ENCODE peak calls at places on chromosomes 5 and 9, in nine cellular contexts. One of them, this sample, is unnamed.

GRCh38 chr9:6413365-6414263 is 615 bp downstream of the UHRF2 start:
- DNase-seq in stimulated activated naive CD8-positive, alpha-beta T cell treated with anti-CD3 and anti-CD28 coated beads, Interleukin-15, Interleukin-2, amounts not matched to agents 100 U/mL and 50 U/mL, for 24 hours: peak
- DNase-seq in iPS DF 19.7: no peak
- DNase-seq in foreskin fibroblast: peak
- DNase-seq in stimulated activated CD4-positive, alpha-beta T cell treated with anti-CD3 and anti-CD28 coated beads, Interleukin-12 subunit alpha, Interleukin-12 subunit beta, amount 100 ng/mL, for 24 hours: no peak
- DNase-seq in T-helper 9 cell: peak
- DNase-seq in D341Med: peak
- DNase-seq in HT1080: peak
- DNase-seq in GM23338: peak
- DNase-seq in this sample: no peak

GRCh38 chr5:106094128-106094726 is 1576.5 kb downstream of the EFNA5 start:
- DNase-seq in stimulated activated naive CD8-positive, alpha-beta T cell treated with anti-CD3 and anti-CD28 coated beads, Interleukin-15, Interleukin-2, amounts not matched to agents 100 U/mL and 50 U/mL, for 24 hours: no peak
- DNase-seq in iPS DF 19.7: no peak
- DNase-seq in foreskin fibroblast: peak
- DNase-seq in stimulated activated CD4-positive, alpha-beta T cell treated with anti-CD3 and anti-CD28 coated beads, Interleukin-12 subunit alpha, Interleukin-12 subunit beta, amount 100 ng/mL, for 24 hours: no peak
- DNase-seq in T-helper 9 cell: no peak
- DNase-seq in D341Med: no peak
- DNase-seq in HT1080: peak
- DNase-seq in GM23338: no peak
- DNase-seq in this sample: peak

GRCh38 chr5:107765685-107766063 is 94.9 kb upstream of the EFNA5 start:
- DNase-seq in stimulated activated naive CD8-positive, alpha-beta T cell treated with anti-CD3 and anti-CD28 coated beads, Interleukin-15, Interleukin-2, amounts not matched to agents 100 U/mL and 50 U/mL, for 24 hours: no peak
- DNase-seq in iPS DF 19.7: no peak
- DNase-seq in foreskin fibroblast: no peak
- DNase-seq in stimulated activated CD4-positive, alpha-beta T cell treated with anti-CD3 and anti-CD28 coated beads, Interleukin-12 subunit alpha, Interleukin-12 subunit beta, amount 100 ng/mL, for 24 hours: no peak
- DNase-seq in T-helper 9 cell: no peak
- DNase-seq in D341Med: no peak
- DNase-seq in HT1080: no peak
- DNase-seq in GM23338: no peak
- DNase-seq in this sample: no peak

GRCh38 chr9:131330814-131331600 is 41.5 kb downstream of the PLPP7 start:
- DNase-seq in stimulated activated naive CD8-positive, alpha-beta T cell treated with anti-CD3 and anti-CD28 coated beads, Interleukin-15, Interleukin-2, amounts not matched to agents 100 U/mL and 50 U/mL, for 24 hours: no peak
- DNase-seq in iPS DF 19.7: no peak
- DNase-seq in foreskin fibroblast: no peak
- DNase-seq in stimulated activated CD4-positive, alpha-beta T cell treated with anti-CD3 and anti-CD28 coated beads, Interleukin-12 subunit alpha, Interleukin-12 subunit beta, amount 100 ng/mL, for 24 hours: no peak
- DNase-seq in T-helper 9 cell: no peak
- DNase-seq in D341Med: no peak
- DNase-seq in HT1080: no peak
- DNase-seq in GM23338: peak
- DNase-seq in this sample: no peak

GRCh38 chr5:90112293-90112692 is 297.3 kb downstream of the CETN3 start:
- DNase-seq in stimulated activated naive CD8-positive, alpha-beta T cell treated with anti-CD3 and anti-CD28 coated beads, Interleukin-15, Interleukin-2, amounts not matched to agents 100 U/mL and 50 U/mL, for 24 hours: no peak
- DNase-seq in iPS DF 19.7: no peak
- DNase-seq in foreskin fibroblast: no peak
- DNase-seq in stimulated activated CD4-positive, alpha-beta T cell treated with anti-CD3 and anti-CD28 coated beads, Interleukin-12 subunit alpha, Interleukin-12 subunit beta, amount 100 ng/mL, for 24 hours: no peak
- DNase-seq in T-helper 9 cell: no peak
- DNase-seq in D341Med: no peak
- DNase-seq in HT1080: no peak
- DNase-seq in GM23338: peak
- DNase-seq in this sample: no peak

GRCh38 chr9:73080110-73080683 is 71.5 kb upstream of the ANXA1 start:
- DNase-seq in stimulated activated naive CD8-positive, alpha-beta T cell treated with anti-CD3 and anti-CD28 coated beads, Interleukin-15, Interleukin-2, amounts not matched to agents 100 U/mL and 50 U/mL, for 24 hours: no peak
- DNase-seq in iPS DF 19.7: peak
- DNase-seq in foreskin fibroblast: peak
- DNase-seq in stimulated activated CD4-positive, alpha-beta T cell treated with anti-CD3 and anti-CD28 coated beads, Interleukin-12 subunit alpha, Interleukin-12 subunit beta, amount 100 ng/mL, for 24 hours: no peak
- DNase-seq in T-helper 9 cell: no peak
- DNase-seq in D341Med: peak
- DNase-seq in HT1080: no peak
- DNase-seq in GM23338: peak
- DNase-seq in this sample: no peak

GRCh38 chr9:133701321-133701980 is 36.7 kb downstream of the SARDH start:
- DNase-seq in stimulated activated naive CD8-positive, alpha-beta T cell treated with anti-CD3 and anti-CD28 coated beads, Interleukin-15, Interleukin-2, amounts not matched to agents 100 U/mL and 50 U/mL, for 24 hours: peak
- DNase-seq in iPS DF 19.7: no peak
- DNase-seq in foreskin fibroblast: peak
- DNase-seq in stimulated activated CD4-positive, alpha-beta T cell treated with anti-CD3 and anti-CD28 coated beads, Interleukin-12 subunit alpha, Interleukin-12 subunit beta, amount 100 ng/mL, for 24 hours: no peak
- DNase-seq in T-helper 9 cell: peak
- DNase-seq in D341Med: no peak
- DNase-seq in HT1080: no peak
- DNase-seq in GM23338: no peak
- DNase-seq in this sample: no peak

GRCh38 chr9:121440265-121440664 is 59.4 kb downstream of the GGTA1 start:
- DNase-seq in stimulated activated naive CD8-positive, alpha-beta T cell treated with anti-CD3 and anti-CD28 coated beads, Interleukin-15, Interleukin-2, amounts not matched to agents 100 U/mL and 50 U/mL, for 24 hours: no peak
- DNase-seq in iPS DF 19.7: no peak
- DNase-seq in foreskin fibroblast: peak
- DNase-seq in stimulated activated CD4-positive, alpha-beta T cell treated with anti-CD3 and anti-CD28 coated beads, Interleukin-12 subunit alpha, Interleukin-12 subunit beta, amount 100 ng/mL, for 24 hours: no peak
- DNase-seq in T-helper 9 cell: no peak
- DNase-seq in D341Med: peak
- DNase-seq in HT1080: peak
- DNase-seq in GM23338: peak
- DNase-seq in this sample: no peak

GRCh38 chr5:95238560-95239325 is 46.2 kb downstream of the MCTP1 start:
- DNase-seq in stimulated activated naive CD8-positive, alpha-beta T cell treated with anti-CD3 and anti-CD28 coated beads, Interleukin-15, Interleukin-2, amounts not matched to agents 100 U/mL and 50 U/mL, for 24 hours: no peak
- DNase-seq in iPS DF 19.7: no peak
- DNase-seq in foreskin fibroblast: peak
- DNase-seq in stimulated activated CD4-positive, alpha-beta T cell treated with anti-CD3 and anti-CD28 coated beads, Interleukin-12 subunit alpha, Interleukin-12 subunit beta, amount 100 ng/mL, for 24 hours: no peak
- DNase-seq in T-helper 9 cell: no peak
- DNase-seq in D341Med: no peak
- DNase-seq in HT1080: peak
- DNase-seq in GM23338: no peak
- DNase-seq in this sample: peak

GRCh38 chr9:123091459-123091858 is 58.0 kb downstream of the GPR21 start:
- DNase-seq in stimulated activated naive CD8-positive, alpha-beta T cell treated with anti-CD3 and anti-CD28 coated beads, Interleukin-15, Interleukin-2, amounts not matched to agents 100 U/mL and 50 U/mL, for 24 hours: no peak
- DNase-seq in iPS DF 19.7: no peak
- DNase-seq in foreskin fibroblast: no peak
- DNase-seq in stimulated activated CD4-positive, alpha-beta T cell treated with anti-CD3 and anti-CD28 coated beads, Interleukin-12 subunit alpha, Interleukin-12 subunit beta, amount 100 ng/mL, for 24 hours: no peak
- DNase-seq in T-helper 9 cell: no peak
- DNase-seq in D341Med: no peak
- DNase-seq in HT1080: no peak
- DNase-seq in GM23338: no peak
- DNase-seq in this sample: no peak

GRCh38 chr5:135386096-135386495 is 12.9 kb downstream of the MACROH2A1 start:
- DNase-seq in stimulated activated naive CD8-positive, alpha-beta T cell treated with anti-CD3 and anti-CD28 coated beads, Interleukin-15, Interleukin-2, amounts not matched to agents 100 U/mL and 50 U/mL, for 24 hours: no peak
- DNase-seq in iPS DF 19.7: no peak
- DNase-seq in foreskin fibroblast: peak
- DNase-seq in stimulated activated CD4-positive, alpha-beta T cell treated with anti-CD3 and anti-CD28 coated beads, Interleukin-12 subunit alpha, Interleukin-12 subunit beta, amount 100 ng/mL, for 24 hours: no peak
- DNase-seq in T-helper 9 cell: no peak
- DNase-seq in D341Med: no peak
- DNase-seq in HT1080: peak
- DNase-seq in GM23338: no peak
- DNase-seq in this sample: no peak

GRCh38 chr5:116476903-116477537 is 97.6 kb downstream of the SEMA6A start:
- DNase-seq in stimulated activated naive CD8-positive, alpha-beta T cell treated with anti-CD3 and anti-CD28 coated beads, Interleukin-15, Interleukin-2, amounts not matched to agents 100 U/mL and 50 U/mL, for 24 hours: no peak
- DNase-seq in iPS DF 19.7: no peak
- DNase-seq in foreskin fibroblast: no peak
- DNase-seq in stimulated activated CD4-positive, alpha-beta T cell treated with anti-CD3 and anti-CD28 coated beads, Interleukin-12 subunit alpha, Interleukin-12 subunit beta, amount 100 ng/mL, for 24 hours: no peak
- DNase-seq in T-helper 9 cell: no peak
- DNase-seq in D341Med: no peak
- DNase-seq in HT1080: no peak
- DNase-seq in GM23338: no peak
- DNase-seq in this sample: no peak

GRCh38 chr9:1285526-1285925 is 235.4 kb downstream of the DMRT2 start:
- DNase-seq in stimulated activated naive CD8-positive, alpha-beta T cell treated with anti-CD3 and anti-CD28 coated beads, Interleukin-15, Interleukin-2, amounts not matched to agents 100 U/mL and 50 U/mL, for 24 hours: no peak
- DNase-seq in iPS DF 19.7: no peak
- DNase-seq in foreskin fibroblast: no peak
- DNase-seq in stimulated activated CD4-positive, alpha-beta T cell treated with anti-CD3 and anti-CD28 coated beads, Interleukin-12 subunit alpha, Interleukin-12 subunit beta, amount 100 ng/mL, for 24 hours: no peak
- DNase-seq in T-helper 9 cell: no peak
- DNase-seq in D341Med: no peak
- DNase-seq in HT1080: no peak
- DNase-seq in GM23338: no peak
- DNase-seq in this sample: no peak

GRCh38 chr5:145350501-145350900 is 484.6 kb downstream of the PRELID2 start:
- DNase-seq in stimulated activated naive CD8-positive, alpha-beta T cell treated with anti-CD3 and anti-CD28 coated beads, Interleukin-15, Interleukin-2, amounts not matched to agents 100 U/mL and 50 U/mL, for 24 hours: no peak
- DNase-seq in iPS DF 19.7: no peak
- DNase-seq in foreskin fibroblast: peak
- DNase-seq in stimulated activated CD4-positive, alpha-beta T cell treated with anti-CD3 and anti-CD28 coated beads, Interleukin-12 subunit alpha, Interleukin-12 subunit beta, amount 100 ng/mL, for 24 hours: no peak
- DNase-seq in T-helper 9 cell: no peak
- DNase-seq in D341Med: no peak
- DNase-seq in HT1080: peak
- DNase-seq in GM23338: no peak
- DNase-seq in this sample: peak

GRCh38 chr5:135315394-135315793 is 83.6 kb downstream of the MACROH2A1 start:
- DNase-seq in stimulated activated naive CD8-positive, alpha-beta T cell treated with anti-CD3 and anti-CD28 coated beads, Interleukin-15, Interleukin-2, amounts not matched to agents 100 U/mL and 50 U/mL, for 24 hours: no peak
- DNase-seq in iPS DF 19.7: no peak
- DNase-seq in foreskin fibroblast: no peak
- DNase-seq in stimulated activated CD4-positive, alpha-beta T cell treated with anti-CD3 and anti-CD28 coated beads, Interleukin-12 subunit alpha, Interleukin-12 subunit beta, amount 100 ng/mL, for 24 hours: no peak
- DNase-seq in T-helper 9 cell: no peak
- DNase-seq in D341Med: no peak
- DNase-seq in HT1080: no peak
- DNase-seq in GM23338: no peak
- DNase-seq in this sample: no peak

This sample was measured in amniotic stem cell.